ENCODE peak calls at places on chromosome 21, in seven cellular contexts. K is right cardiac atrium, C is ovary, J is lung, P is mesenchymal stem cell, B is heart right ventricle, Z is body of pancreas. D is an unnamed sample. For H3K4me1 and H3K27me3, the result is how much of the 10 kb centered on the place peaks cover.

GRCh38 chr21:14942801-14943490 is 121.9 kb downstream of the NRIP1 start:
- DNase-seq in Z (no peak), B (no peak), J (no peak), P (peak), K (no peak), C (no peak), D (peak)

GRCh38 chr21:15252437-15252836 is 187.6 kb upstream of the NRIP1 start:
- DNase-seq in P (no peak), C (no peak), J (no peak), K (no peak), Z (no peak), B (no peak), D (no peak)

GRCh38 chr21:39348040-39348354 is 891 bp downstream of the HMGN1 start:
- DNase-seq in P (no peak), K (no peak), B (no peak), J (no peak), Z (no peak), C (no peak), D (no peak)

GRCh38 chr21:27047331-27048314 is 80.7 kb upstream of the ADAMTS5 start:
- DNase-seq in B (no peak), C (no peak), P (peak), Z (no peak), K (no peak), J (no peak), D (peak)

GRCh38 chr21:15141236-15141970 is 76.6 kb upstream of the NRIP1 start:
- DNase-seq in C (no peak), B (no peak), K (no peak), P (no peak), J (peak), Z (peak), D (peak)

GRCh38 chr21:16196521-16197208 is 466.9 kb downstream of the USP25 start:
- DNase-seq in J (no peak), P (peak), Z (no peak), C (no peak), K (no peak), B (no peak), D (no peak)

GRCh38 chr21:15080504-15080903 is 15.7 kb upstream of the NRIP1 start:
- DNase-seq in C (no peak), K (no peak), J (no peak), P (no peak), Z (no peak), B (no peak), D (peak)

GRCh38 chr21:16169102-16169511 is 439.3 kb downstream of the USP25 start:
- DNase-seq in K (no peak), Z (no peak), B (no peak), P (peak), J (no peak), C (peak), D (no peak)

GRCh38 chr21:17660862-17661261 is 48.2 kb upstream of the BTG3 start:
- DNase-seq in K (no peak), P (no peak), B (no peak), C (no peak), Z (peak), J (no peak), D (no peak)

GRCh38 chr21:15159382-15160020 is 94.7 kb upstream of the NRIP1 start:
- DNase-seq in Z (no peak), C (no peak), K (no peak), J (no peak), P (no peak), B (no peak), D (no peak)

GRCh38 chr21:26391166-26391565 is 181.9 kb downstream of the CYYR1 start:
- DNase-seq in K (no peak), P (peak), B (no peak), C (no peak), J (no peak), Z (no peak), D (no peak)

GRCh38 chr21:40160911-40161310 is 293.7 kb downstream of the PCP4 start:
- DNase-seq in C (no peak), B (no peak), K (no peak), P (no peak), J (no peak), Z (no peak), D (no peak)

GRCh38 chr21:29718081-29718815 is 221.5 kb downstream of the GRIK1 start:
- DNase-seq in C (no peak), Z (no peak), K (no peak), B (no peak), J (no peak), P (no peak), D (no peak)

GRCh38 chr21:37863842-37864241 is 52.4 kb downstream of the KCNJ6 start:
- DNase-seq in P (peak), J (no peak), B (no peak), Z (no peak), C (no peak), K (no peak), D (peak)

GRCh38 chr21:15472108-15472507 is 257.7 kb upstream of the USP25 start:
- DNase-seq in K (no peak), B (no peak), C (no peak), P (no peak), Z (no peak), J (no peak), D (no peak)

GRCh38 chr21:26405071-26405470 is 168.0 kb downstream of the CYYR1 start:
- DNase-seq in C (no peak), P (peak), Z (no peak), J (no peak), B (no peak), K (no peak), D (peak)

GRCh38 chr21:31201548-31201947 is 142.5 kb downstream of the TIAM1 start:
- DNase-seq in J (peak), Z (no peak), C (peak), K (no peak), B (peak), P (no peak), D (no peak)

GRCh38 chr21:30072496-30072895 is 94.1 kb downstream of the CLDN17 start:
- DNase-seq in C (no peak), Z (peak), B (peak), K (peak), J (no peak), P (no peak), D (peak)

GRCh38 chr21:44074315-44074958 is 32.8 kb upstream of the PWP2 start:
- DNase-seq in J (no peak), B (no peak), K (no peak), Z (no peak), P (no peak), C (no peak), D (no peak)

GRCh38 chr21:39445339-39446269 is at the start of gene LCA5L:
- DNase-seq in J (peak), C (peak), K (peak), B (peak), P (peak), Z (peak), D (peak)

GRCh38 chr21:26865857-26866256 is 20.6 kb upstream of the ADAMTS1 start:
- DNase-seq in J (no peak), K (no peak), B (no peak), Z (no peak), P (no peak), C (no peak), D (no peak)

GRCh38 chr21:26751305-26751704 is 93.9 kb downstream of the ADAMTS1 start:
- DNase-seq in Z (no peak), B (no peak), K (no peak), P (no peak), J (no peak), C (no peak), D (no peak)

GRCh38 chr21:39097335-39097861 is 85.9 kb downstream of the PSMG1 start:
- DNase-seq in J (peak), P (peak), K (no peak), B (peak), C (no peak), Z (no peak), D (no peak)

GRCh38 chr21:23401278-23401677 is 2206.0 kb downstream of the MRPL39 start:
- DNase-seq in J (no peak), C (no peak), Z (no peak), K (no peak), B (no peak), P (no peak), D (no peak)

GRCh38 chr21:38760017-38760761 is 45.5 kb upstream of the ETS2 start:
- DNase-seq in C (no peak), B (no peak), K (no peak), Z (no peak), P (peak), J (no peak), D (no peak)

GRCh38 chr21:30518876-30519275 is 16.9 kb upstream of the KRTAP19-5 start:
- DNase-seq in J (no peak), K (no peak), C (no peak), Z (no peak), B (no peak), P (no peak), D (no peak)

GRCh38 chr21:27104749-27105439 is 138.0 kb upstream of the ADAMTS5 start:
- DNase-seq in Z (no peak), P (peak), B (no peak), K (no peak), C (no peak), J (no peak), D (peak)

GRCh38 chr21:29258626-29259335 is 39.9 kb upstream of the BACH1 start:
- DNase-seq in P (peak), C (no peak), J (no peak), Z (no peak), B (no peak), K (no peak), D (no peak)

GRCh38 chr21:29953072-29953471 is 13.3 kb upstream of the GRIK1 start:
- DNase-seq in Z (no peak), C (no peak), J (no peak), P (no peak), B (no peak), K (no peak), D (no peak)

GRCh38 chr21:30838536-30838935 is 9.0 kb upstream of the KRTAP7-1 start:
- DNase-seq in Z (no peak), P (no peak), K (no peak), C (no peak), J (no peak), B (no peak), D (no peak)

GRCh38 chr21:25489673-25490072 is 117.6 kb downstream of the MRPL39 start:
- DNase-seq in B (no peak), P (no peak), J (no peak), Z (no peak), K (no peak), C (no peak), D (no peak)

GRCh38 chr21:16976132-16976666 is 536.6 kb upstream of the CXADR start:
- DNase-seq in B (no peak), K (no peak), Z (no peak), C (no peak), P (peak), J (no peak), D (no peak)

DNA sequence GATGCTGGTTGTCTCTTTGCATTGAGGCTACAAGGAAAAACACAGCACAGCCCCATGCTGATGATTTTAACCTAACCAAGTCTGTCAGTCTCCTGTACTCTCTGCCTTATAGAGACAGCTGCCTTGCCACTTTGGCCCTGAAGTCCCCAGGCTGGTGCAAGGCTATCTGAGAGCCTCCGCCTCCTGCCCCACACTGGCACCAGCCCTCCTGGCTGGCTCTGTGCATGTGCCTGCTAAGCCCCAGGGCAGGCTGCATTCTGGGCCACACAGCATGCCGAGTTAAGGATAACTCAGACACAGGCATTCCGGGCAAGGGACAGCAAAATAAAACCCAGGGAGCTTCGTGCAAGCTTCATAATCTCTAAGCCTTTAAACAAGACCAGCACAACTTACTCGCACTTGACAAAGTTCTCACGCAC is 910 bp downstream of the RUNX1 start:
- DNase-seq in K (no peak), B (no peak), Z (no peak), J (peak), C (no peak), P (peak), D (peak)
- H3K4me1 ChIP-seq in K (under half), B (under half), Z (under half), J (under half), C (under half), P (under half), D (under half)

DNA sequence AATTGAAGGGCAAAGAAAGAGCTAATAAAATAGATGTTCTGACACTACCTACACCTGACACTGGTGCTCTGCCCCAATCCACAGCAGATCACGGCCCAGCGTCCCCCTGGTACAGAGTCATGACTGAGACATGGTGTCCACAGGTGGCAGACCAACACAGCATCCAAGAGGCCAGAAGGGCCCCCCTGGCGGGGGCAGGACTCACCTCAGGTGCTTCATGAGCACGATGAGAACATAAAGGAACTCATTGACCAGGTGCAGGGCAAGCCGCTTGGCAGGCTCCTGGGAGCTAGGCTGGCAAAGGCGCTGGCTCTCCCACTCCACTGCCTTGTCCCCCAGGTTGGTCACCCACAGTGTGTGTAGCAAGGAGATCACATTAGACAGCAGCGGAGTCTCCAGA is 20.4 kb downstream of the MRAP start:
- DNase-seq in P (no peak), J (no peak), Z (no peak), C (no peak), B (no peak), K (no peak), D (no peak)
- H3K4me3 ChIP-seq in P (no peak), J (no peak), Z (no peak), C (no peak), B (no peak), K (no peak), D (no peak)

DNA sequence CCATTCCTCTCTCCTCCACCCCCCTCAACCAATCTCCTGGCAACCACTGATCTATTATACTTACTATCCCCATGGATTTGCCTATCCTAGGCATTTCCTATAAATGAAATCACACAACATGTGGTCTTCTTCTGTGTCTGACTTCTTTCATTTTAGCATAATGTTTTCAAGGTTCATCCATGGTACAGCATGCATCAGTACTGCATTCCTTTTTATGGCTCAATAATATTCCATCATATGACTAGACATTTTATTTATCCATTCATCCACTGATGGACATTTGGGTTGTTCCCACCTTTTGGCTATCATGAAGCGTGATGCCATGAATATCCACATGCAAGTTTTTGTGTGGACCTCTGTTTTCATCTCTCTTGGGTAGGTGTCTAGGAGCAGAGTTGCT is 104.5 kb downstream of the HLCS start:
- DNase-seq in J (no peak), Z (no peak), C (no peak), K (no peak), P (no peak), B (no peak), D (no peak)
- H3K27me3 ChIP-seq in J (under half), Z (under half), C (under half), K (under half), P (under half), B (under half), D (under half)

GRCh38 chr21:45297329-45297728 is 9.6 kb upstream of the POFUT2 start:
- DNase-seq in B (peak), J (no peak), Z (no peak), K (no peak), P (no peak), C (peak), D (no peak)
- H3K4me1 ChIP-seq in B (half or more), J (under half), Z (under half), K (under half), P (under half), C (under half), D (under half)

DNA sequence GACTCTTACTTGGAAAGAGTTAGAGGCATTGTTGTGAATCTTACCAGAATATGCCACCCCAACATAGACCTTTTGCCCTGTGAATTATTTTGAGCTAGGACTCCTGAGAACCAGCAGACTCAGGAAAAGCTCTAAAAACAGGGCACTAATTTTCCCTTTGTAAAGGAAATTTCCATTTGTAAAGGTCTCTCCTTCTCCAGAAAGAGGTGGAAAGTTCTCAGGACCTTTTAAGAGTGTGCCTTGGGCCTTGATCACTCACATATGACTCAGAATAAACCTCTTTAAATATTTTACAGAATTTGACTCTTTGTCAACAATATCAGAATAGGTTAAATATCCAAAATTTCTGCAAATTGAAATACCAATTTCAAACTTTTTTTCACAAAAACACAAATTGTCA is 721.8 kb upstream of the NCAM2 start:
- DNase-seq in J (no peak), P (no peak), B (no peak), K (no peak), Z (no peak), C (no peak), D (no peak)
- H3K4me3 ChIP-seq in J (no peak), P (no peak), B (no peak), K (no peak), Z (no peak), C (no peak), D (no peak)

DNA sequence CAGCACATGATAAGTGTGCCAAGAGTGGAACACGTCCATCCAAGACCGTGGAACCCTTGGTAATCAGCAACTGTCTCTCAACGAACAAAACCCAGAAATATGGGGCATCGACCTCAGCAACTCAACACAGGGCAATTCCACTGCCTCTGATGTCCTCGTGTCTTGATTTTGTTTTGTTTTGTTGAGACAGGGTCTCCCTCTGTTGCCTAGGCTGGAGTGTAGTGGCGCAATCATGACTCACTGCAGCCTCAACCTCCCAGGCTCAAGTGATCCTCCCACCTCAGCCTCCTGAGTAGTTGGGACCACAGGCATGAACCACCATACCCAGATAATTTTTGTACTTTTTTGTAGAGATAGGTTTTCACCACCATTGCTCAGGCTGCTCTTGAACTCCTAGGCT is 26.6 kb upstream of the MX1 start:
- DNase-seq in P (no peak), J (no peak), C (no peak), K (no peak), B (no peak), Z (no peak), D (no peak)
- H3K27me3 ChIP-seq in P (under half), J (under half), C (under half), K (under half), B (under half), Z (under half), D (under half)

GRCh38 chr21:42939581-42940413 is 14.4 kb upstream of the ERVH48-1 start:
- DNase-seq in Z (peak), B (peak), K (peak), P (peak), C (peak), J (peak), D (peak)
- H3K4me1 ChIP-seq in Z (under half), B (under half), K (under half), P (under half), C (under half), J (under half), D (under half)

DNA sequence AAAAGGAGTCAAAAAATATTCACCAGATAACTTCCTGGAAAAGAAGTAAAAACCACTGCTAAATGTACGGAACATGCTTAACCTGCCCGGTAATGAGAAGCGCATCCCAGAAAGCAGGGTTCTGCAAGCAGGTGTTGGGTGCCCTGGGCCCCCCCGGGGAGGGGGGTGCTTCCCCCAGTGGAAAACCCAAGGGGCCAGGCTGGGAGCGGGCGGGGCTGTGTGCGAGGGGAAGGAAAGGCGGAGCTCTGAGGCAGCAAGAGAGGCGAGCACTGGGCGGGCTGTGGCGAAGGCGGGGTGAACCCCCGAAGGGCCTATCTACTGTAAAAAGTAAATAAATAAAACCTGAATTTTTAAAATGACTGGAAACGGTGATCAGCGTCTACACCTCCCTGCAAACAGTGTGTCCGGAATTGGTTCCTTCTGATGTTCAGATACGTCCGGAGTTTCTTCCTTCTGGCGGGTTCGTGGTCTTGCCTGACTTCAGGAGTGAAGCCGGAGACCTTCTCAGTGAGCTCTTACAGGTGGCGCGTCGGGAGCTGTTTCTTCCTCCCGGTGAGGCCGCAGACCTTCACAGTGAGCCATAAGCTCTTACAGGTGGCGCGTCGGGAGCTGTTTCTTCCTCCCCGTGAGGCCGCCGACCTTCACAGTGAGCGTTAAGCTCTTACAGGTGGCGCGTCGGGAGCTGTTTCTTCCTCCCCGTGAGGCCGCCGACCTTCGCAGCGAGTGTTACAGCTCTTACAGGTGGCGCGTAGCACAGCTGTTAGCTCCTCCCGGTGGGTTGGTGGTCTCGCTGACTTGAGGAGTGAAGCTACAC is 13.4 kb downstream of the FTCD start:
- DNase-seq in K (peak), C (peak), B (no peak), P (no peak), Z (no peak), J (no peak), D (no peak)
- H3K4me3 ChIP-seq in K (no peak), C (no peak), B (no peak), P (no peak), Z (no peak), J (no peak), D (no peak)

GRCh38 chr21:33025106-33025470 is 647 bp upstream of the OLIG2 start:
- DNase-seq in P (peak), C (no peak), J (no peak), B (no peak), Z (no peak), K (no peak), D (peak)

GRCh38 chr21:33026299-33026858 is 644 bp downstream of the OLIG2 start:
- DNase-seq in J (no peak), P (no peak), B (no peak), C (no peak), Z (no peak), K (no peak), D (no peak)

GRCh38 chr21:33026878-33027400 is 1.2 kb downstream of the OLIG2 start:
- DNase-seq in P (no peak), B (no peak), Z (no peak), K (no peak), J (no peak), C (no peak), D (no peak)

GRCh38 chr21:33024278-33025103 is 1.2 kb upstream of the OLIG2 start:
- DNase-seq in J (no peak), B (no peak), K (no peak), C (no peak), Z (no peak), P (no peak), D (no peak)

GRCh38 chr21:33025471-33026298 is at the start of gene OLIG2:
- DNase-seq in B (no peak), K (no peak), C (no peak), J (no peak), P (peak), Z (no peak), D (peak)
- H3K27me3 ChIP-seq in B (half or more), K (under half), C (under half), J (half or more), P (half or more), Z (half or more), D (under half)